ENCODE peak calls at places on chromosomes 4 and X, in five cellular contexts. One of them, this sample, is unnamed.

GRCh38 chr4:144371479-144371878 is 231.0 kb upstream of the GYPA start:
- DNase-seq in epithelial cell of esophagus: no peak
- DNase-seq in esophagus squamous epithelium: no peak
- DNase-seq in HEK293T: no peak
- DNase-seq in AG10803: no peak
- DNase-seq in this sample: no peak

GRCh38 chrX:17706676-17707075 is 30.6 kb upstream of the SCML1 start:
- DNase-seq in AG10803: peak; percentile 90
- DNase-seq in esophagus squamous epithelium: no peak
- DNase-seq in HEK293T: no peak
- DNase-seq in epithelial cell of esophagus: peak; percentile 85
- DNase-seq in this sample: no peak

GRCh38 chr4:133316874-133317273 is 167.8 kb downstream of the PCDH10 start:
- DNase-seq in HEK293T: no peak
- DNase-seq in AG10803: no peak
- DNase-seq in epithelial cell of esophagus: peak; percentile 37
- DNase-seq in esophagus squamous epithelium: no peak
- DNase-seq in this sample: no peak

GRCh38 chr4:13523105-13523477 is 21.2 kb downstream of the NKX3-2 start:
- DNase-seq in AG10803: no peak
- DNase-seq in esophagus squamous epithelium: no peak
- DNase-seq in HEK293T: no peak
- DNase-seq in epithelial cell of esophagus: no peak
- DNase-seq in this sample: no peak

GRCh38 chr4:1381944-1382541 is 24.2 kb downstream of the NKX1-1 start:
- DNase-seq in epithelial cell of esophagus: no peak
- DNase-seq in esophagus squamous epithelium: no peak
- DNase-seq in AG10803: no peak
- DNase-seq in HEK293T: no peak
- DNase-seq in this sample: no peak

GRCh38 chr4:10893417-10893816 is 208.8 kb upstream of the CLNK start:
- DNase-seq in HEK293T: no peak
- DNase-seq in esophagus squamous epithelium: no peak
- DNase-seq in AG10803: no peak
- DNase-seq in epithelial cell of esophagus: peak; percentile 22
- DNase-seq in this sample: no peak

GRCh38 chr4:113232194-113232593 is 182.7 kb downstream of the ANK2 start:
- DNase-seq in HEK293T: no peak
- DNase-seq in esophagus squamous epithelium: no peak
- DNase-seq in epithelial cell of esophagus: no peak
- DNase-seq in AG10803: peak; percentile 13
- DNase-seq in this sample: no peak

GRCh38 chrX:129781134-129782014 is 1.6 kb downstream of the SASH3 start:
- DNase-seq in epithelial cell of esophagus: no peak
- DNase-seq in esophagus squamous epithelium: peak; percentile 28
- DNase-seq in HEK293T: no peak
- DNase-seq in AG10803: no peak
- DNase-seq in this sample: no peak

GRCh38 chr4:98482847-98483806 is 175.3 kb downstream of the TSPAN5 start:
- DNase-seq in HEK293T: no peak
- DNase-seq in esophagus squamous epithelium: no peak
- DNase-seq in epithelial cell of esophagus: peak; percentile 87
- DNase-seq in AG10803: peak; percentile 42
- DNase-seq in this sample: no peak

GRCh38 chrX:22053486-22053885 is 21.4 kb downstream of the PHEX start:
- DNase-seq in HEK293T: no peak
- DNase-seq in AG10803: peak; percentile 15
- DNase-seq in epithelial cell of esophagus: peak; percentile 37
- DNase-seq in esophagus squamous epithelium: no peak
- DNase-seq in this sample: no peak

This sample was measured in endothelial cell.